ENCODE peak calls at places on chromosomes 16 and 17, in eight cellular contexts. E is CD8-positive, alpha-beta T cell; R is adrenal gland; M is fibroblast of lung; Z is body of pancreas; P is bronchial epithelial cell; X is Panc1; C is ascending aorta. O is an unnamed sample. For H3K36me3, the result is how much of the 10 kb centered on the place peaks cover.

GRCh38 chr17:82221341-82221902 is 7.4 kb upstream of the SLC16A3 start:
- DNase-seq in E (no peak), R (no peak), M (no peak), Z (no peak), P (no peak), X (no peak), C (no peak), O (no peak)

GRCh38 chr17:39665642-39666221 is 583 bp downstream of the TCAP start:
- DNase-seq in E (no peak), R (no peak), M (no peak), Z (peak), P (no peak), X (no peak), C (no peak), O (no peak)

GRCh38 chr17:8829036-8829941 is 30.1 kb upstream of the MFSD6L start:
- DNase-seq in E (no peak), R (no peak), M (no peak), Z (no peak), P (no peak), X (no peak), C (peak), O (no peak)

GRCh38 chr16:28496844-28497243 is 2.4 kb downstream of the APOBR start:
- DNase-seq in E (no peak), R (no peak), M (no peak), Z (no peak), P (no peak), X (no peak), C (no peak), O (no peak)

GRCh38 chr16:85984211-85984880 is 85.4 kb downstream of the IRF8 start:
- DNase-seq in E (no peak), R (no peak), M (no peak), Z (no peak), P (no peak), X (no peak), C (peak), O (no peak)

GRCh38 chr17:69434164-69434579 is 19.7 kb downstream of the MAP2K6 start:
- DNase-seq in E (no peak), R (no peak), M (peak), Z (no peak), P (peak), X (no peak), C (no peak), O (no peak)

GRCh38 chr17:32519769-32520701 is 33.2 kb downstream of the CDK5R1 start:
- DNase-seq in E (peak), R (no peak), M (peak), Z (peak), P (peak), X (no peak), C (no peak), O (peak)

GRCh38 chr17:63503330-63503685 is 19.9 kb upstream of the KCNH6 start:
- DNase-seq in E (no peak), R (no peak), M (no peak), Z (no peak), P (no peak), X (no peak), C (no peak), O (no peak)

GRCh38 chr17:78736526-78737079 is 45.5 kb downstream of the CYTH1 start:
- DNase-seq in E (peak), R (no peak), M (no peak), Z (peak), P (peak), X (peak), C (peak), O (peak)

GRCh38 chr16:83717814-83718213 is 90.0 kb upstream of the HSBP1 start:
- DNase-seq in E (no peak), R (no peak), M (peak), Z (no peak), P (no peak), X (no peak), C (no peak), O (no peak)

GRCh38 chr16:48720266-48720665 is 110.3 kb upstream of the N4BP1 start:
- DNase-seq in E (no peak), R (no peak), M (no peak), Z (no peak), P (peak), X (no peak), C (no peak), O (no peak)

GRCh38 chr17:18143044-18143936 is 34.7 kb downstream of the MYO15A start:
- DNase-seq in E (no peak), R (no peak), M (no peak), Z (no peak), P (peak), X (no peak), C (no peak), O (no peak)

GRCh38 chr17:6464446-6465041 is 20.3 kb downstream of the PIMREG start:
- DNase-seq in E (no peak), R (no peak), M (no peak), Z (no peak), P (no peak), X (no peak), C (no peak), O (no peak)

GRCh38 chr16:629289-630023 is 1.3 kb upstream of the WFIKKN1 start:
- DNase-seq in E (no peak), R (no peak), M (no peak), Z (no peak), P (no peak), X (no peak), C (no peak), O (no peak)

GRCh38 chr16:69031877-69032301 is 73.6 kb upstream of the HAS3 start:
- DNase-seq in E (no peak), R (no peak), M (no peak), Z (peak), P (peak), X (no peak), C (no peak), O (no peak)

GRCh38 chr17:58755577-58756245 is at the start of gene PPM1E:
- DNase-seq in E (peak), R (peak), M (peak), Z (peak), P (no peak), X (no peak), C (no peak), O (peak)

GRCh38 chr17:78294776-78295175 is 63.3 kb downstream of the TMEM235 start:
- DNase-seq in E (no peak), R (no peak), M (peak), Z (no peak), P (peak), X (no peak), C (no peak), O (no peak)

GRCh38 chr16:8572919-8573724 is 17.2 kb downstream of the TMEM114 start:
- DNase-seq in E (no peak), R (peak), M (peak), Z (peak), P (peak), X (no peak), C (no peak), O (no peak)

GRCh38 chr17:12789075-12789975 is at the start of gene ARHGAP44:
- DNase-seq in E (no peak), R (peak), M (peak), Z (peak), P (peak), X (no peak), C (peak), O (peak)

GRCh38 chr16:50254072-50254471 is 12.3 kb upstream of the ADCY7 start:
- DNase-seq in E (no peak), R (no peak), M (no peak), Z (no peak), P (no peak), X (no peak), C (no peak), O (no peak)

GRCh38 chr16:31704138-31704537 is 169.5 kb upstream of the ZNF267 start:
- DNase-seq in E (no peak), R (no peak), M (no peak), Z (no peak), P (no peak), X (no peak), C (no peak), O (no peak)

GRCh38 chr16:31703526-31704128 is 170.0 kb upstream of the ZNF267 start:
- DNase-seq in E (no peak), R (no peak), M (no peak), Z (no peak), P (no peak), X (no peak), C (no peak), O (no peak)

GRCh38 chr16:31706925-31707324 is 166.7 kb upstream of the ZNF267 start:
- DNase-seq in E (no peak), R (no peak), M (no peak), Z (no peak), P (no peak), X (no peak), C (no peak), O (no peak)

GRCh38 chr16:31706318-31706717 is 167.3 kb upstream of the ZNF267 start:
- DNase-seq in E (no peak), R (no peak), M (no peak), Z (no peak), P (no peak), X (no peak), C (no peak), O (no peak)

GRCh38 chr16:31705371-31705770 is 168.2 kb upstream of the ZNF267 start:
- DNase-seq in E (no peak), R (no peak), M (no peak), Z (no peak), P (no peak), X (no peak), C (no peak), O (no peak)
- H3K36me3 ChIP-seq in E (half or more), R (under half), M (under half), Z (under half), P (under half), X (under half), C (under half), O (half or more)

GRCh38 chr17:73459980-73460379 is 148.2 kb upstream of the CDC42EP4 start:
- DNase-seq in E (no peak), R (no peak), M (no peak), Z (no peak), P (no peak), X (no peak), C (no peak), O (no peak)
- H3K4me3 ChIP-seq in E (no peak), R (no peak), M (no peak), Z (no peak), P (no peak), X (no peak), C (no peak), O (no peak)

DNA sequence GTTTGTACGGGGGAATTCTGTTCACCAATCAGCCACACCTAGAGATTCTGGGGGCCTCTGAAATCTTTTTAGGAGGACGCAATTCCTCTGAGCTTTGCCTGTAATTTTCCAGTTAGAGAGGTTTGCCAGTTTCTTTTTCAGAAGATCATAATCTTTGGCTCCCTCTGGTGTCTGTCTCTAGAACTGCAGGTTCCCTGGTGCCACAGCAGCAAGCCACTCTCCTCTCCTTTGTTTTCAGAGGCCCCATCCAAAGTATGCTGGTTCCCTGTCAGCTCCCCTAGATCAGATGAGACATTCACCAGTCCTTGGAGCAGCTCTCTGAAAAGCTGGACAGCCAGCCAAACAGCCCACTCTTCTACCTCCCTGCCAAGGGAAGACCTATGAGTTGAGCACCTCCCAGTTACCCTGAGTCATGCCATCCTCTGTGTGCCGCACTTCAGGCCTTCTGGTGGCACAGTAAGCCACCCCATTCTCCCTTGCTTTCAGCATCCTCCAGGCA is 36.1 kb downstream of the RNF112 start:
- DNase-seq in E (peak), R (peak), M (peak), Z (peak), P (peak), X (peak), C (peak), O (no peak)
- TF ChIP-seq CTCF in E (peak), R (peak), M (peak), Z (peak), P (peak), X (peak), C (peak), O (peak)

DNA sequence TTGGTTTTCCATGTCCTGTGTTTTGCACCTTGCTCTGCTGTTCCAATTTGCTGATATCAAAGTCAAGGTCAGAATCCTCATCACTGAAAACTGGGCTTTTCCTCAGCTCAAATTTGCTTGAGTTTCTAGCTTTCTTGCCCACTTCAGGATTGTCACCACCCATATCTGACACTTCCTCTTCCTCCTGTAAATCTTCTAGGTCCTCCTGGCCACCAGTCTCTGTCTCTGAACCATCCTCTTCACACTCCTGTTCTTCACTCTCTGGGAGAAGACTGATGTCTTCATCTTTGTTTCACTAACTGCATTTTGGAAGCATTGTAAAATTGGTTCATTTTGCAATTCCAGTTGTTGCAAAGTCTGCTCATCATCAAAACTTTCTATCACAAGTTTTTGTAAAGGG is 63.4 kb upstream of the RBL2 start:
- DNase-seq in E (no peak), R (no peak), M (no peak), Z (no peak), P (no peak), X (no peak), C (no peak), O (no peak)
- H3K36me3 ChIP-seq in E (under half), R (under half), M (under half), Z (under half), P (under half), X (under half), C (under half), O (under half)

GRCh38 chr17:35449371-35449931 is 885 bp upstream of the SLFN13 start:
- DNase-seq in E (no peak), R (no peak), M (peak), Z (peak), P (no peak), X (no peak), C (no peak), O (peak)
- H3K4me3 ChIP-seq in E (no peak), R (peak), M (no peak), Z (no peak), P (no peak), X (peak), C (peak), O (peak)

DNA sequence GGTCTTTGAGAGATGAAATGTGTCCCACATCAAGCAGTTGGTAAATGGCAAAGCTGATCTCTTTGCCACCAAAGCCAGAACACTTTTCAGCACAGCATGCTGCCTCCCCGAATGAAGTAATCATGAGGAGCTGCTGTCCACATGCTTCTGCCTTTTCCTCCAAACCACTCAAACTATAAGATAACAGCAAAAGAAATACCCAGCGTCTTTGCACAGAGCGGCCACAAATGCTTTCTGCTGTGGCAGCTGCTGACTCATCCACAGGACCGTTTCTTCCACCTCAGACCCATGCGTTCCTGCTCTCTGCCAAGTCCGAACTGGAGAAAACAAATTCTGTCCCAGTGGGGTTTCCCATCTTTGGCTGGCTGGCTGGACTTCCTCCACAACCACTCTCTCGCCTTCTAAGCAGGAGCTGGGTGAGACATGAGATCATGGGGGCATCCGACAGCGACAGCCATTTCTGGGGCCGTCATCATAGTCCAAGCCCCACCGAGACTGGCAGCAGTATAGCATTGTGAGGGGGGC is 27.1 kb downstream of the TBC1D3B start:
- DNase-seq in E (no peak), R (no peak), M (peak), Z (peak), P (no peak), X (no peak), C (peak), O (no peak)
- TF ChIP-seq CTCF in E (peak), R (no peak), M (no peak), Z (no peak), P (no peak), X (no peak), C (no peak), O (no peak)

DNA sequence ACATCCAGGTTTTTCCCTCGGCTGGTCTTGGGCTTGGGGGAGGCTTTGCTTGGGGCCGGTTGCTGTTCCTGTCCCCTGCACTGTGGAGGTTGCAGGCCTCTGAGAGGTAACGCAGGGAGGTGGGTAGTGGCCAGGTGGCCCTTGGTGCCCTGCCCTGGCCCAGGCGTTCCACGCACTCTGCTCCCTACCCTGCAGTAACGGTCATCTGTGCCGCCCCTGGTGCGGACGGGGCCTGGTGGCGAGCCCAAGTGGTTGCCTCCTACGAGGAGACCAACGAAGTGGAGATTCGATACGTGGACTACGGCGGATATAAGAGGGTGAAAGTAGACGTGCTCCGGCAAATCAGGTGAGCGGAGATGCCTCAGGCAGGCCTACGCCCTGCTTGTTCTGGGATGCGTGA is 30.9 kb downstream of the AKAP1 start:
- DNase-seq in E (no peak), R (no peak), M (no peak), Z (no peak), P (no peak), X (no peak), C (no peak), O (no peak)
- H3K36me3 ChIP-seq in E (under half), R (under half), M (under half), Z (under half), P (under half), X (under half), C (half or more), O (under half)

GRCh38 chr17:28885363-28885762 is 12.2 kb downstream of the FLOT2 start:
- DNase-seq in E (no peak), R (no peak), M (no peak), Z (no peak), P (no peak), X (no peak), C (no peak), O (no peak)
- H3K4me3 ChIP-seq in E (no peak), R (no peak), M (no peak), Z (no peak), P (no peak), X (no peak), C (no peak), O (no peak)

GRCh38 chr16:60077791-60078280 is 1343.7 kb upstream of the GOT2 start:
- DNase-seq in E (no peak), R (no peak), M (no peak), Z (no peak), P (no peak), X (no peak), C (no peak), O (no peak)
- TF ChIP-seq CTCF in E (no peak), R (no peak), M (no peak), Z (no peak), P (no peak), X (no peak), C (no peak), O (no peak)

GRCh38 chr17:4179071-4179470 is 36.1 kb downstream of the CYB5D2 start:
- DNase-seq in E (no peak), R (no peak), M (no peak), Z (no peak), P (no peak), X (no peak), C (no peak), O (no peak)
- H3K36me3 ChIP-seq in E (half or more), R (under half), M (under half), Z (under half), P (under half), X (under half), C (half or more), O (under half)

O was measured in GM06990.